ENCODE peak calls at places on chromosomes 2 and 18, in eight cellular contexts. One of them, this sample, is unnamed.

GRCh38 chr2:28567076-28567471 is 71.2 kb downstream of the PLB1 start:
- DNase-seq in upper lobe of right lung: peak; percentile 66
- DNase-seq in GM18507: no peak
- DNase-seq in left lung: no peak
- DNase-seq in hypothalamus: no peak
- DNase-seq in spleen: no peak
- DNase-seq in GM23248: no peak
- DNase-seq in HT1080: no peak
- DNase-seq in this sample: no peak

GRCh38 chr2:60480089-60480773 is 73.2 kb downstream of the BCL11A start:
- DNase-seq in spleen: no peak
- DNase-seq in upper lobe of right lung: no peak
- DNase-seq in hypothalamus: no peak
- DNase-seq in GM18507: no peak
- DNase-seq in left lung: peak; percentile 55
- DNase-seq in GM23248: no peak
- DNase-seq in HT1080: no peak
- DNase-seq in this sample: no peak

GRCh38 chr18:32469691-32470131 is 971 bp downstream of the GAREM1 start:
- DNase-seq in HT1080: peak; percentile 4
- DNase-seq in upper lobe of right lung: no peak
- DNase-seq in left lung: no peak
- DNase-seq in hypothalamus: no peak
- DNase-seq in GM23248: peak; percentile 45
- DNase-seq in spleen: no peak
- DNase-seq in GM18507: no peak
- DNase-seq in this sample: peak; percentile 8

GRCh38 chr18:62741118-62741566 is 25.8 kb downstream of the PHLPP1 start:
- DNase-seq in hypothalamus: no peak
- DNase-seq in GM18507: no peak
- DNase-seq in GM23248: peak; percentile 61
- DNase-seq in spleen: no peak
- DNase-seq in left lung: no peak
- DNase-seq in upper lobe of right lung: no peak
- DNase-seq in HT1080: peak; percentile 69
- DNase-seq in this sample: peak; percentile 97

GRCh38 chr2:123380536-123380935 is 644.6 kb upstream of the CNTNAP5 start:
- DNase-seq in GM23248: no peak
- DNase-seq in left lung: no peak
- DNase-seq in upper lobe of right lung: no peak
- DNase-seq in hypothalamus: no peak
- DNase-seq in GM18507: no peak
- DNase-seq in spleen: no peak
- DNase-seq in HT1080: no peak
- DNase-seq in this sample: no peak

GRCh38 chr2:215685218-215685962 is 249.5 kb upstream of the FN1 start:
- DNase-seq in HT1080: no peak
- DNase-seq in upper lobe of right lung: no peak
- DNase-seq in GM18507: no peak
- DNase-seq in GM23248: peak; percentile 36
- DNase-seq in hypothalamus: no peak
- DNase-seq in left lung: no peak
- DNase-seq in spleen: no peak
- DNase-seq in this sample: no peak

GRCh38 chr2:227464356-227464755 is 7.6 kb upstream of the AGFG1 start:
- DNase-seq in GM18507: no peak
- DNase-seq in GM23248: no peak
- DNase-seq in upper lobe of right lung: no peak
- DNase-seq in hypothalamus: no peak
- DNase-seq in spleen: no peak
- DNase-seq in HT1080: no peak
- DNase-seq in left lung: no peak
- DNase-seq in this sample: no peak

GRCh38 chr2:190446750-190447516 is 38.8 kb downstream of the MFSD6 start:
- DNase-seq in GM23248: no peak
- DNase-seq in left lung: no peak
- DNase-seq in GM18507: no peak
- DNase-seq in HT1080: no peak
- DNase-seq in upper lobe of right lung: no peak
- DNase-seq in spleen: no peak
- DNase-seq in hypothalamus: no peak
- DNase-seq in this sample: no peak

GRCh38 chr2:71004857-71005256 is 10.2 kb upstream of the TEX261 start:
- DNase-seq in left lung: no peak
- DNase-seq in GM18507: no peak
- DNase-seq in HT1080: no peak
- DNase-seq in upper lobe of right lung: peak; percentile 40
- DNase-seq in GM23248: no peak
- DNase-seq in hypothalamus: no peak
- DNase-seq in spleen: peak; percentile 38
- DNase-seq in this sample: no peak

GRCh38 chr2:96760986-96761832 is 507 bp downstream of the CNNM4 start:
- DNase-seq in left lung: peak; percentile 87
- DNase-seq in GM23248: peak; percentile 60
- DNase-seq in hypothalamus: no peak
- DNase-seq in upper lobe of right lung: peak; percentile 77
- DNase-seq in GM18507: no peak
- DNase-seq in HT1080: no peak
- DNase-seq in spleen: peak; percentile 91
- DNase-seq in this sample: peak; percentile 35

GRCh38 chr18:37258131-37258530 is 307.5 kb downstream of the CELF4 start:
- DNase-seq in spleen: peak; percentile 36
- DNase-seq in left lung: no peak
- DNase-seq in upper lobe of right lung: no peak
- DNase-seq in HT1080: no peak
- DNase-seq in GM23248: no peak
- DNase-seq in hypothalamus: no peak
- DNase-seq in GM18507: no peak
- DNase-seq in this sample: no peak

GRCh38 chr2:20930928-20931327 is 108.0 kb upstream of the LDAH start:
- DNase-seq in upper lobe of right lung: no peak
- DNase-seq in left lung: no peak
- DNase-seq in GM23248: peak; percentile 62
- DNase-seq in GM18507: no peak
- DNase-seq in spleen: no peak
- DNase-seq in hypothalamus: no peak
- DNase-seq in HT1080: peak; percentile 55
- DNase-seq in this sample: peak; percentile 11

GRCh38 chr2:62999905-63000304 is 50.7 kb upstream of the OTX1 start:
- DNase-seq in GM23248: peak; percentile 61
- DNase-seq in upper lobe of right lung: no peak
- DNase-seq in GM18507: no peak
- DNase-seq in hypothalamus: no peak
- DNase-seq in left lung: no peak
- DNase-seq in spleen: no peak
- DNase-seq in HT1080: peak; percentile 79
- DNase-seq in this sample: no peak

GRCh38 chr2:98912957-98913915 is 22.8 kb downstream of the CRACDL start:
- DNase-seq in GM23248: peak; percentile 75
- DNase-seq in upper lobe of right lung: peak; percentile 60
- DNase-seq in GM18507: no peak
- DNase-seq in left lung: no peak
- DNase-seq in hypothalamus: no peak
- DNase-seq in spleen: peak; percentile 59
- DNase-seq in HT1080: peak; percentile 61
- DNase-seq in this sample: no peak

GRCh38 chr2:133865141-133865540 is 296.9 kb upstream of the NCKAP5 start:
- DNase-seq in GM23248: no peak
- DNase-seq in HT1080: no peak
- DNase-seq in upper lobe of right lung: no peak
- DNase-seq in hypothalamus: no peak
- DNase-seq in spleen: no peak
- DNase-seq in GM18507: no peak
- DNase-seq in left lung: no peak
- DNase-seq in this sample: no peak

GRCh38 chr2:158928965-158929364 is 39.5 kb upstream of the TANC1 start:
- DNase-seq in upper lobe of right lung: no peak
- DNase-seq in hypothalamus: no peak
- DNase-seq in GM18507: no peak
- DNase-seq in spleen: no peak
- DNase-seq in left lung: no peak
- DNase-seq in HT1080: peak; percentile 64
- DNase-seq in GM23248: no peak
- DNase-seq in this sample: no peak

GRCh38 chr18:5295981-5296705 is 617 bp upstream of the ZBTB14 start:
- DNase-seq in hypothalamus: peak; percentile 36
- DNase-seq in spleen: peak; percentile 99
- DNase-seq in upper lobe of right lung: peak; percentile 99
- DNase-seq in GM18507: peak; percentile 68
- DNase-seq in left lung: peak; percentile 99
- DNase-seq in GM23248: peak; percentile 98
- DNase-seq in HT1080: peak; percentile 91
- DNase-seq in this sample: peak; percentile 97

This sample was measured in fibroblast of villous mesenchyme.